ENCODE peak calls at places on chromosome 7, in four cellular contexts. V is right cardiac atrium, Y is gastrocnemius medialis, S is GM04504. U is an unnamed sample.

GRCh38 chr7:52486267-52486666 is 549.2 kb upstream of the POM121L12 start:
- DNase-seq in V (no peak), Y (no peak), S (no peak), U (no peak)

GRCh38 chr7:114426824-114427223 is 12.2 kb downstream of the FOXP2 start:
- DNase-seq in V (no peak), Y (no peak), S (no peak), U (no peak)

GRCh38 chr7:141838581-141838980 is 2.7 kb downstream of the PRSS37 start:
- DNase-seq in V (no peak), Y (no peak), S (no peak), U (no peak)

GRCh38 chr7:47181609-47182264 is 400.2 kb downstream of the TNS3 start:
- DNase-seq in V (no peak), Y (peak; percentile 46), S (no peak), U (no peak)

GRCh38 chr7:44634839-44635591 is 28.6 kb downstream of the OGDH start:
- DNase-seq in V (peak; percentile 54), Y (peak; percentile 70), S (no peak), U (peak; percentile 82)

GRCh38 chr7:155786491-155786890 is 25.8 kb downstream of the SHH start:
- DNase-seq in V (no peak), Y (no peak), S (no peak), U (no peak)

GRCh38 chr7:2734761-2735571 is 47.0 kb downstream of the AMZ1 start:
- DNase-seq in V (no peak), Y (no peak), S (no peak), U (no peak)

GRCh38 chr7:115037128-115037802 is 115.4 kb downstream of the MDFIC start:
- DNase-seq in V (no peak), Y (no peak), S (no peak), U (no peak)

GRCh38 chr7:85600425-85600824 is 413.6 kb upstream of the SEMA3D start:
- DNase-seq in V (no peak), Y (no peak), S (peak; percentile 7), U (no peak)

GRCh38 chr7:266851-267840 is 22.8 kb upstream of the FOXL3 start:
- DNase-seq in V (peak; percentile 17), Y (no peak), S (no peak), U (peak; percentile 37)

GRCh38 chr7:90173127-90173844 is 19.0 kb downstream of the STEAP1 start:
- DNase-seq in V (no peak), Y (no peak), S (no peak), U (no peak)

GRCh38 chr7:24573554-24574338 is 494 bp downstream of the PALS2 start:
- DNase-seq in V (peak; percentile 59), Y (peak; percentile 20), S (no peak), U (peak; percentile 63)

GRCh38 chr7:34849163-34849960 is 187.9 kb downstream of the DPY19L1 start:
- DNase-seq in V (no peak), Y (no peak), S (no peak), U (no peak)

GRCh38 chr7:726084-726853 is at the start of gene DNAAF5:
- DNase-seq in V (peak; percentile 90), Y (peak; percentile 64), S (peak; percentile 51), U (peak; percentile 94)

GRCh38 chr7:157927313-157927925 is 590.6 kb downstream of the DNAJB6 start:
- DNase-seq in V (no peak), Y (no peak), S (no peak), U (no peak)

GRCh38 chr7:30434140-30434799 is 44.3 kb downstream of the NOD1 start:
- DNase-seq in V (no peak), Y (no peak), S (no peak), U (no peak)

GRCh38 chr7:121537031-121537430 is 140.9 kb upstream of the FAM3C start:
- DNase-seq in V (no peak), Y (no peak), S (no peak), U (no peak)

GRCh38 chr7:81004098-81004497 is 85.2 kb upstream of the SEMA3C start:
- DNase-seq in V (peak; percentile 15), Y (no peak), S (no peak), U (no peak)

GRCh38 chr7:30001953-30002352 is 12.4 kb upstream of the SCRN1 start:
- DNase-seq in V (no peak), Y (no peak), S (no peak), U (no peak)

GRCh38 chr7:121406461-121406860 is 10.4 kb upstream of the FAM3C start:
- DNase-seq in V (no peak), Y (no peak), S (no peak), U (no peak)

GRCh38 chr7:6443372-6443941 is 4.3 kb downstream of the DAGLB start:
- DNase-seq in V (no peak), Y (no peak), S (peak; percentile 80), U (no peak)

GRCh38 chr7:55140221-55140980 is 121.6 kb downstream of the EGFR start:
- DNase-seq in V (peak; percentile 56), Y (peak; percentile 44), S (no peak), U (no peak)

GRCh38 chr7:137081276-137081675 is 212.8 kb downstream of the CHRM2 start:
- DNase-seq in V (no peak), Y (no peak), S (no peak), U (no peak)

GRCh38 chr7:4189151-4189570 is 492.9 kb upstream of the FOXK1 start:
- DNase-seq in V (peak; percentile 82), Y (peak; percentile 58), S (no peak), U (peak; percentile 87)

GRCh38 chr7:155178096-155178495 is 108.0 kb downstream of the HTR5A start:
- DNase-seq in V (no peak), Y (no peak), S (no peak), U (no peak)

GRCh38 chr7:611281-611810 is 91.7 kb upstream of the PDGFA start:
- DNase-seq in V (no peak), Y (no peak), S (no peak), U (no peak)

GRCh38 chr7:30510124-30511074 is 5.8 kb upstream of the GGCT start:
- DNase-seq in V (no peak), Y (no peak), S (no peak), U (no peak)

GRCh38 chr7:90412458-90413184 is 9.4 kb downstream of the CLDN12 start:
- DNase-seq in V (no peak), Y (peak; percentile 10), S (no peak), U (no peak)

GRCh38 chr7:91064938-91065337 is 199.3 kb upstream of the FZD1 start:
- DNase-seq in V (no peak), Y (no peak), S (no peak), U (no peak)

GRCh38 chr7:36639826-36640225 is 84.5 kb downstream of the AOAH start:
- DNase-seq in V (no peak), Y (no peak), S (no peak), U (no peak)

GRCh38 chr7:155840262-155840885 is 28.1 kb upstream of the SHH start:
- DNase-seq in V (no peak), Y (no peak), S (no peak), U (no peak)

GRCh38 chr7:118183254-118183585 is 744 bp upstream of the LSM8 start:
- DNase-seq in V (no peak), Y (no peak), S (no peak), U (no peak)

U was measured in Right ventricle myocardium inferior.